ENCODE peak calls at places on chromosomes 7 and 10, in five cellular contexts. A, I, X, G and U are unnamed samples.

GRCh38 chr10:104061196-104061595 is 24.5 kb downstream of the COL17A1 start:
- DNase-seq in A (no peak), I (no peak), X (no peak), G (no peak), U (no peak)

GRCh38 chr7:76507723-76508406 is 2.5 kb upstream of the UPK3B start:
- DNase-seq in A (no peak), I (no peak), X (no peak), G (no peak), U (no peak)

GRCh38 chr10:114915294-114915693 is 22.7 kb upstream of the TRUB1 start:
- DNase-seq in A (peak), I (no peak), X (no peak), G (no peak), U (no peak)

GRCh38 chr10:77505431-77506334 is 131.9 kb downstream of the KCNMA1 start:
- DNase-seq in A (peak), I (peak), X (peak), G (no peak), U (peak)

GRCh38 chr10:1646332-1646731 is 91.0 kb downstream of the ADARB2 start:
- DNase-seq in A (no peak), I (no peak), X (no peak), G (no peak), U (no peak)

GRCh38 chr7:134126937-134127848 is at the start of gene LRGUK:
- DNase-seq in A (peak), I (peak), X (peak), G (peak), U (peak)

GRCh38 chr7:50687096-50687495 is 95.6 kb downstream of the GRB10 start:
- DNase-seq in A (no peak), I (no peak), X (no peak), G (no peak), U (no peak)

GRCh38 chr7:102426268-102427031 is 6.9 kb upstream of the ORAI2 start:
- DNase-seq in A (no peak), I (no peak), X (no peak), G (no peak), U (no peak)

GRCh38 chr10:113958631-113959382 is 84.9 kb upstream of the ADRB1 start:
- DNase-seq in A (peak), I (peak), X (peak), G (peak), U (peak)

GRCh38 chr7:25894902-25895791 is 256.9 kb upstream of the NFE2L3 start:
- DNase-seq in A (peak), I (peak), X (no peak), G (peak), U (peak)

GRCh38 chr10:49162063-49162462 is 26.1 kb downstream of the TMEM273 start:
- DNase-seq in A (no peak), I (no peak), X (no peak), G (no peak), U (no peak)

GRCh38 chr7:95976369-95976768 is 204.0 kb downstream of the DYNC1I1 start:
- DNase-seq in A (no peak), I (no peak), X (no peak), G (no peak), U (no peak)

GRCh38 chr10:97466755-97467154 is 20.8 kb downstream of the ZDHHC16 start:
- DNase-seq in A (no peak), I (no peak), X (peak), G (no peak), U (peak)

GRCh38 chr10:110216240-110216639 is 8.8 kb downstream of the MXI1 start:
- DNase-seq in A (no peak), I (no peak), X (no peak), G (no peak), U (no peak)

GRCh38 chr10:43091846-43092245 is 15.0 kb downstream of the RET start:
- DNase-seq in A (no peak), I (no peak), X (no peak), G (no peak), U (peak)

GRCh38 chr10:30645340-30645827 is 15.8 kb upstream of the LYZL2 start:
- DNase-seq in A (peak), I (peak), X (peak), G (peak), U (no peak)

GRCh38 chr10:127195571-127196226 is 692 bp downstream of the INSYN2A start:
- DNase-seq in A (no peak), I (peak), X (peak), G (no peak), U (no peak)

GRCh38 chr7:139044813-139045794 is 9.3 kb upstream of the ZC3HAV1L start:
- DNase-seq in A (no peak), I (no peak), X (no peak), G (no peak), U (no peak)
- H3K4me3 ChIP-seq in A (no peak), I (no peak), X (no peak), G (no peak), U (no peak)

GRCh38 chr7:44221231-44221791 is 20.5 kb downstream of the YKT6 start:
- DNase-seq in A (no peak), I (peak), X (no peak), G (no peak), U (no peak)
- TF ChIP-seq CTCF in A (no peak), I (peak), X (no peak), G (no peak), U (no peak)

GRCh38 chr7:118436663-118437062 is 212.2 kb downstream of the ANKRD7 start:
- DNase-seq in A (no peak), I (no peak), X (no peak), G (no peak), U (no peak)
- H3K4me3 ChIP-seq in A (no peak), I (no peak), X (no peak), G (no peak), U (no peak)

GRCh38 chr10:58334817-58335305 is at the start of gene UBE2D1:
- DNase-seq in A (peak), I (peak), X (peak), G (peak), U (peak)
- TF ChIP-seq CTCF in A (no peak), I (no peak), X (no peak), G (peak), U (no peak)

GRCh38 chr7:128939075-128939860 is 1.5 kb downstream of the IRF5 start:
- DNase-seq in A (no peak), I (no peak), X (no peak), G (peak), U (no peak)

GRCh38 chr7:128936798-128937197 is 929 bp upstream of the IRF5 start:
- DNase-seq in A (no peak), I (no peak), X (no peak), G (no peak), U (no peak)

GRCh38 chr7:128938524-128939074 is 872 bp downstream of the IRF5 start:
- DNase-seq in A (no peak), I (no peak), X (no peak), G (no peak), U (no peak)

GRCh38 chr7:128937647-128938523 is at the start of gene IRF5:
- DNase-seq in A (no peak), I (no peak), X (no peak), G (no peak), U (peak)

DNA sequence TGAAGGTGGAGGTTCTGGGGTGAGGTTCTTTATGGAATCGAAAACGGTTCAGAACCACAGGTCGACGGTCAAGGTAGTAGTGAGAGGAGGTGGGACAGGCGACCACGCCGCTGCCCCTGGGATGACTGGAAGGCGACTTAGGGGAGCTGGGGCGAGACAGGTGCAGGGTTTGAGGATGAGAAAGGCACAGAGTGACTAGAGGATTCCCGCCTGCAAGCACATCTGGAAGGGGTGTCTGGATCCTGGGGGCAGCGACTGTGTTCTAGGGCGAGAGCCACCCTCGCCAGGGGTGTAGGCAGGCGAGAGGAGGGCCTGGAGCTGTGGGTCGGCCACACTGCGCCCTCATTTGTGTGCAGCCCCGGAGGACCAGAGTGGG is 468 bp upstream of the IRF5 start:
- DNase-seq in A (no peak), I (no peak), X (no peak), G (no peak), U (no peak)
- H3K4me3 ChIP-seq in A (peak), I (no peak), X (no peak), G (peak), U (no peak)

GRCh38 chr7:128954830-128955797 is 17.4 kb downstream of the IRF5 start:
- DNase-seq in A (no peak), I (peak), X (peak), G (no peak), U (no peak)
- TF ChIP-seq CTCF in A (no peak), I (no peak), X (no peak), G (no peak), U (no peak)

GRCh38 chr7:148319316-148319808 is 271.2 kb upstream of the C7orf33 start:
- DNase-seq in A (no peak), I (no peak), X (no peak), G (no peak), U (no peak)
- H3K4me3 ChIP-seq in A (no peak), I (no peak), X (no peak), G (no peak), U (no peak)

GRCh38 chr7:74272305-74273038 is 16.7 kb upstream of the CLIP2 start:
- DNase-seq in A (no peak), I (peak), X (peak), G (peak), U (peak)

GRCh38 chr7:74277636-74278035 is 11.6 kb upstream of the CLIP2 start:
- DNase-seq in A (no peak), I (no peak), X (no peak), G (no peak), U (no peak)

GRCh38 chr7:74271742-74272141 is 17.5 kb upstream of the CLIP2 start:
- DNase-seq in A (no peak), I (no peak), X (no peak), G (no peak), U (peak)

GRCh38 chr7:74280985-74281384 is 8.2 kb upstream of the CLIP2 start:
- DNase-seq in A (no peak), I (peak), X (no peak), G (no peak), U (no peak)

DNA sequence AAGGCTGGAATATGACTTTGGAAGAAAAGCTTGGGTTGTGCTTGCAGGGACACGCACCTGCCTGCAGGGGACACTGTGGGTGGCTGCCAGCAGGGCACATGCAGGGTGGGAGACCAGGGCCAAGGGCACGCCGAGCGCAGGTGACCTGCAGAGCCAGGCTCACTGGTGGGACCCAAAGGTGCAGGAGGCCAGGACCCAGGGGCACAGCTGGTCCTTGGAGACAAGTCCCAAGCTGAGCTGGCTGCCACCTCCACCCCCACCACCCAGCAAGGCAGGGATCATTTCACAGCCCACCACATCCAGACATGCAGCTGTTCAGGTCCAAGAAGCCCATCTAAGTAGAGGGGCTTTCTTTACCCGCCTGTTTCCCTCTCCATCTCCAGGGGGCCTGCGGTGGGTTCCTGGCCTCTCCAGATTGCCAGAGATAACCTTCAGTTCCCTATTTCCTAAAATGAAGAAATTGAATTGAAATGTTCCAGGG is 13.8 kb upstream of the CLIP2 start:
- DNase-seq in A (no peak), I (no peak), X (no peak), G (no peak), U (no peak)
- TF ChIP-seq CTCF in A (peak), I (peak), X (no peak), G (peak), U (peak)

DNA sequence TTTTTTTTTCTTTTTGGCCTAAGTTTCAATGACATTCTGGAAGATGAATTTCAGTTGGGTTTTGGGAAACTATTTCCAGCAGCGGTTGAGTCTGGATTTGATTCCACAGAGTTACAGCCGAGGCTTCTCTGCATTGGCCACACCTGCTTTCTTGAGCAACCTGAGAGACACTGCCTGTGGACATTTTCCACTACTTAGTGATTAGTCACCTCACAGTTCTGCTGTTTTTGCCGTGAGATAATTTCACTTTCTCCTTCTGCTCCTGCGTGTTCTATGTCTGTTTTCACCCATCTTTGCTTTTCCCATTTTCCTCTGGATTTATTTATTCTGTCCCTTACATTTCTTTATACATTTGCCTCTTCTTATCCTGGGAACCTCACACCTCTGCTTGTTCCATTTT is 243.0 kb downstream of the BICC1 start:
- DNase-seq in A (no peak), I (peak), X (peak), G (peak), U (no peak)
- H3K4me3 ChIP-seq in A (no peak), I (no peak), X (peak), G (peak), U (peak)

DNA sequence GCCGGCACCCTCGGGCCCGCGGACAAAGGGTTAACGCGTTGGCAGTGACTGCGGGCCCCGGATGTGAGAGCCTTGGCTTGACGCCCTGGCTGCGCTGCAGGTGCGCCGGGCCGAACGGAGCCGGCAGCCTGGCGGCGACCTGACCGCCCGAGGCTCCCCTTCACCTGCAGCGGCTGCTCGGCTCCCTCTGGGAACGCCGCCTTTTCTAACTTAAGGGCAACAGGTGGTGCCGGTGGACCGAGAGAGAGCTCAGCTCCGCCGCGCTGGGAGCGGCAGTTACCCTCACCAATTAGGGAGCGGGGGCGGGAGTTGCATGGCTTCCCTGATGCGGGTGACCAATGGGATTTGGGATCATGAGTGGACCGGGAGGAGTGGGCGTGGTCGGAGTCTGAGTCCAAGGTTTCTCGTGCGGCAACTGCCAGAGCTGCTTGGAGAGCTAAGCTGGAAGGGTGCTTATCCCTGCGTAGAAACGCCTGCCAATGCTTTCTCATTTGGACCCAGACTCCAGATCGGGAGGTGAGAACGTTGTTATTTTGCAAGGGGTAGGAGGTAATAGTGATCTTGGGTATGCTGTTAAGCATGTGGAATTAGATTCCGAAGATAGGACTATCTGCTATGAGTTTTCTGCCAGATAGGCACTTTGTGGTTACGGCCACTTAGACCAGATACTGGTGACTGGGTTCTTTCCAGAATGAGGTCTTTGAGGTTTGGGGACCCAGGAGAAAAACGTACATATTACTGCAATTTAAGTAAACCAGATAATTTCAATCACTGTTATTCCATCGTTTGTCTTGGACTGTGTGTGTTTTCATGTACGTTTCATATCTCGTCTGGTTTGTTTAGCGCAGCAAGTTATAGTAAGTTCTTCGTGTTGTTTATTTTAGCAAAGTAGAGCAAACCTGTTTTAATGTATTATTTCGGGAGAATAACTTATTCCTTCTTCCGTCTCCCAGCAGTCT is at the start of gene ARL4A:
- DNase-seq in A (peak), I (peak), X (peak), G (peak), U (peak)
- TF ChIP-seq CTCF in A (peak), I (no peak), X (no peak), G (peak), U (peak)